ENCODE peak calls at places on chromosomes 4 and X, in ten cellular contexts. Q is testis; L is progenitor cell of endocrine pancreas; B is activated naive CD8-positive, alpha-beta T cell treated with anti-CD3 and anti-CD28 coated beads, Interleukin-2, amount 50 U/mL, for 24 hours; Y is HFF-Myc; O is WTC11; G is Right ventricle myocardium inferior; C is stimulated activated CD4-positive, alpha-beta T cell treated with anti-CD3 and anti-CD28 coated beads, TNF-alpha, amount 100 ng/mL, for 48 hours; K is GM20000; T is activated CD4-positive, alpha-beta T cell treated with anti-CD3 and anti-CD28 coated beads for 1 hour. Z is an unnamed sample.

GRCh38 chr4:8077181-8078108 is 81.2 kb downstream of the ABLIM2 start:
- DNase-seq in Q (no peak), L (no peak), B (no peak), Y (no peak), O (no peak), G (no peak), C (no peak), K (no peak), T (no peak), Z (no peak)

GRCh38 chr4:3767569-3768288 is 1.5 kb downstream of the ADRA2C start:
- DNase-seq in Q (peak; percentile 27), L (no peak), B (no peak), Y (no peak), O (peak; percentile 71), G (no peak), C (no peak), K (no peak), T (no peak), Z (no peak)

GRCh38 chr4:6614701-6615230 is 25.7 kb upstream of the MRFAP1 start:
- DNase-seq in Q (no peak), L (no peak), B (no peak), Y (no peak), O (no peak), G (no peak), C (no peak), K (no peak), T (no peak), Z (no peak)

GRCh38 chr4:143586080-143586479 is 72.6 kb downstream of the SMARCA5 start:
- DNase-seq in Q (no peak), L (no peak), B (no peak), Y (no peak), O (no peak), G (no peak), C (no peak), K (no peak), T (no peak), Z (no peak)

GRCh38 chr4:150004481-150004880 is 73.8 kb upstream of the DCLK2 start:
- DNase-seq in Q (no peak), L (no peak), B (no peak), Y (no peak), O (no peak), G (no peak), C (no peak), K (no peak), T (no peak), Z (no peak)

GRCh38 chr4:76308548-76308947 is 2.0 kb downstream of the STBD1 start:
- DNase-seq in Q (no peak), L (no peak), B (no peak), Y (no peak), O (no peak), G (peak; percentile 78), C (no peak), K (no peak), T (no peak), Z (no peak)

GRCh38 chrX:46184749-46185148 is 360.5 kb downstream of the ZNF674 start:
- DNase-seq in Q (no peak), L (no peak), B (no peak), Y (no peak), O (no peak), G (no peak), C (no peak), K (no peak), T (no peak), Z (no peak)

GRCh38 chr4:20283039-20283438 is 31.3 kb downstream of the SLIT2 start:
- DNase-seq in Q (no peak), L (no peak), B (no peak), Y (no peak), O (peak; percentile 63), G (no peak), C (no peak), K (no peak), T (no peak), Z (no peak)

GRCh38 chrX:4674028-4674782 is 960.8 kb upstream of the PRKX start:
- DNase-seq in Q (no peak), L (no peak), B (no peak), Y (no peak), O (no peak), G (no peak), C (no peak), K (no peak), T (no peak), Z (no peak)

GRCh38 chrX:40415675-40416074 is 165.1 kb upstream of the ATP6AP2 start:
- DNase-seq in Q (no peak), L (no peak), B (no peak), Y (no peak), O (no peak), G (no peak), C (no peak), K (no peak), T (no peak), Z (no peak)

GRCh38 chr4:77510367-77510766 is 95.3 kb upstream of the CXCL13 start:
- DNase-seq in Q (no peak), L (no peak), B (no peak), Y (no peak), O (no peak), G (no peak), C (no peak), K (no peak), T (no peak), Z (no peak)

GRCh38 chr4:132540268-132540667 is 608.8 kb upstream of the PCDH10 start:
- DNase-seq in Q (no peak), L (no peak), B (no peak), Y (no peak), O (no peak), G (no peak), C (no peak), K (no peak), T (no peak), Z (no peak)

GRCh38 chr4:76305971-76306881 is at the start of gene STBD1:
- DNase-seq in Q (peak; percentile 73), L (peak; percentile 60), B (peak; percentile 42), Y (no peak), O (peak; percentile 83), G (peak; percentile 90), C (peak; percentile 21), K (peak; percentile 49), T (no peak), Z (peak; percentile 82)

GRCh38 chr4:25756503-25756902 is 100.9 kb downstream of the SLC34A2 start:
- DNase-seq in Q (no peak), L (no peak), B (no peak), Y (no peak), O (no peak), G (no peak), C (no peak), K (no peak), T (no peak), Z (no peak)

GRCh38 chr4:6548201-6548881 is 26.6 kb upstream of the MAN2B2 start:
- DNase-seq in Q (peak; percentile 60), L (no peak), B (no peak), Y (no peak), O (peak; percentile 65), G (peak; percentile 68), C (no peak), K (no peak), T (no peak), Z (peak; percentile 80)

GRCh38 chr4:1279253-1279652 is 10.4 kb upstream of the MAEA start:
- DNase-seq in Q (no peak), L (no peak), B (no peak), Y (no peak), O (no peak), G (no peak), C (no peak), K (no peak), T (no peak), Z (no peak)

GRCh38 chr4:90845777-90846176 is 718.6 kb downstream of the CCSER1 start:
- DNase-seq in Q (no peak), L (no peak), B (no peak), Y (no peak), O (no peak), G (no peak), C (no peak), K (no peak), T (no peak), Z (no peak)

GRCh38 chrX:12307961-12308360 is 169.7 kb downstream of the FRMPD4 start:
- DNase-seq in Q (no peak), L (no peak), B (no peak), Y (no peak), O (no peak), G (no peak), C (no peak), K (no peak), T (no peak), Z (no peak)

GRCh38 chrX:31258163-31258562 is 186.3 kb upstream of the FTHL17 start:
- DNase-seq in Q (no peak), L (no peak), B (no peak), Y (no peak), O (no peak), G (no peak), C (no peak), K (no peak), T (no peak), Z (no peak)

GRCh38 chr4:16977081-16977480 is 78.6 kb upstream of the LDB2 start:
- DNase-seq in Q (no peak), L (no peak), B (no peak), Y (no peak), O (no peak), G (no peak), C (no peak), K (no peak), T (no peak), Z (no peak)

GRCh38 chrX:151151668-151152267 is 24.6 kb upstream of the GPR50 start:
- DNase-seq in Q (peak; percentile 46), L (no peak), B (peak; percentile 12), Y (peak; percentile 10), O (peak; percentile 10), G (no peak), C (peak; percentile 10), K (peak; percentile 28), T (peak; percentile 8), Z (peak; percentile 39)

GRCh38 chrX:50168305-50168704 is 32.5 kb downstream of the AKAP4 start:
- DNase-seq in Q (no peak), L (no peak), B (no peak), Y (no peak), O (no peak), G (no peak), C (no peak), K (no peak), T (no peak), Z (no peak)

GRCh38 chrX:107715331-107716044 is 60.1 kb downstream of the TSC22D3 start:
- DNase-seq in Q (no peak), L (no peak), B (peak; percentile 5), Y (no peak), O (no peak), G (no peak), C (no peak), K (no peak), T (no peak), Z (no peak)

GRCh38 chrX:28988246-28988645 is 401.0 kb downstream of the IL1RAPL1 start:
- DNase-seq in Q (no peak), L (no peak), B (no peak), Y (no peak), O (no peak), G (no peak), C (no peak), K (no peak), T (no peak), Z (peak; percentile 40)

GRCh38 chr4:87967193-87967592 is 8.3 kb upstream of the SPP1 start:
- DNase-seq in Q (no peak), L (no peak), B (no peak), Y (no peak), O (no peak), G (no peak), C (no peak), K (no peak), T (no peak), Z (no peak)

GRCh38 chr4:42555828-42556227 is 101.1 kb downstream of the ATP8A1 start:
- DNase-seq in Q (no peak), L (no peak), B (no peak), Y (no peak), O (no peak), G (no peak), C (no peak), K (no peak), T (no peak), Z (no peak)

GRCh38 chrX:20374866-20375530 is 108.3 kb upstream of the RPS6KA3 start:
- DNase-seq in Q (no peak), L (no peak), B (no peak), Y (no peak), O (no peak), G (no peak), C (no peak), K (peak; percentile 11), T (no peak), Z (no peak)

GRCh38 chr4:14520171-14520570 is 482.1 kb upstream of the CPEB2 start:
- DNase-seq in Q (no peak), L (no peak), B (no peak), Y (no peak), O (no peak), G (no peak), C (no peak), K (no peak), T (no peak), Z (no peak)

Z was measured in WERI-Rb-1.